ENCODE peak calls at places on chromosomes 2 and 18, in four cellular contexts. F is RPMI8226; E is CD4-positive, alpha-beta T cell; D is activated naive CD4-positive, alpha-beta T cell. C is an unnamed sample.

GRCh38 chr18:9671214-9671613 is 36.9 kb upstream of the RAB31 start:
- DNase-seq in E (no peak), F (no peak), D (no peak), C (no peak)

GRCh38 chr18:58386780-58387179 is 242.1 kb downstream of the ALPK2 start:
- DNase-seq in E (no peak), D (no peak), F (no peak), C (no peak)

GRCh38 chr2:28929581-28929980 is 35.1 kb downstream of the WDR43 start:
- DNase-seq in D (no peak), F (no peak), E (no peak), C (no peak)

GRCh38 chr2:241194811-241195210 is 6.3 kb downstream of the ANO7 start:
- DNase-seq in E (no peak), F (no peak), D (no peak), C (no peak)

GRCh38 chr2:15293262-15293937 is 267.7 kb downstream of the NBAS start:
- DNase-seq in D (no peak), F (no peak), E (no peak), C (no peak)

GRCh38 chr18:73896685-73897084 is 250.9 kb downstream of the FBXO15 start:
- DNase-seq in D (no peak), E (no peak), F (no peak), C (no peak)

GRCh38 chr2:230614913-230615332 is 97.7 kb upstream of the CAB39 start:
- DNase-seq in E (no peak), F (peak), D (no peak), C (no peak)

GRCh38 chr2:33134086-33134763 is 187.5 kb downstream of the LTBP1 start:
- DNase-seq in E (no peak), D (no peak), F (no peak), C (peak)

GRCh38 chr2:62894966-62895631 is 155.5 kb upstream of the OTX1 start:
- DNase-seq in D (no peak), E (no peak), F (no peak), C (no peak)

GRCh38 chr2:212227755-212228154 is 310.8 kb downstream of the ERBB4 start:
- DNase-seq in F (no peak), E (no peak), D (no peak), C (peak)

C was measured in T1000.